ENCODE peak calls at places on chromosome 9, in eight cellular contexts. D, I, P, W, L, M, Z and X are unnamed samples.
A peak's percentile ranks its signal among the peaks of the same experiment; 100 is the strongest.

GRCh38 chr9:113631811-113632665 is 168.5 kb downstream of the RGS3 start:
- DNase-seq in P (no peak), L (no peak), W (no peak), Z (no peak), I (no peak), D (no peak), M (no peak), X (no peak)

GRCh38 chr9:32292611-32293010 is 91.8 kb upstream of the ACO1 start:
- DNase-seq in D (no peak), M (no peak), W (no peak), I (no peak), L (no peak), P (no peak), Z (no peak), X (no peak)

GRCh38 chr9:75108571-75108970 is 20.3 kb downstream of the OSTF1 start:
- DNase-seq in M (peak; percentile 48), P (no peak), Z (no peak), D (no peak), I (no peak), L (no peak), W (no peak), X (no peak)

GRCh38 chr9:14530301-14530700 is 162.9 kb downstream of the ZDHHC21 start:
- DNase-seq in I (no peak), W (no peak), D (no peak), L (no peak), Z (no peak), P (no peak), M (no peak), X (no peak)

GRCh38 chr9:135243201-135244190 is 156.0 kb downstream of the OLFM1 start:
- DNase-seq in L (no peak), Z (no peak), W (no peak), D (no peak), P (no peak), M (no peak), I (no peak), X (no peak)

GRCh38 chr9:109907400-109907799 is 127.4 kb downstream of the PALM2AKAP2 start:
- DNase-seq in L (peak; percentile 94), W (no peak), I (no peak), P (no peak), D (peak; percentile 90), Z (no peak), M (peak; percentile 37), X (no peak)

GRCh38 chr9:108444400-108445358 is 411.1 kb downstream of the ACTL7B start:
- DNase-seq in I (no peak), W (no peak), Z (peak; percentile 63), P (no peak), D (no peak), M (no peak), L (no peak), X (no peak)

GRCh38 chr9:112711050-112711689 is 6.7 kb downstream of the INIP start:
- DNase-seq in L (peak; percentile 19), W (no peak), D (peak; percentile 22), M (no peak), I (no peak), P (no peak), Z (no peak), X (peak; percentile 27)

GRCh38 chr9:138072897-138073296 is 195.3 kb downstream of the CACNA1B start:
- DNase-seq in Z (no peak), W (peak; percentile 6), M (no peak), I (peak; percentile 50), P (peak; percentile 56), L (no peak), D (no peak), X (no peak)

GRCh38 chr9:129665008-129665771 is at the start of gene PRRX2:
- DNase-seq in W (no peak), L (no peak), M (peak; percentile 22), Z (peak; percentile 48), P (peak; percentile 81), D (no peak), I (peak; percentile 75), X (peak; percentile 48)
- H3K4me3 ChIP-seq in W (no peak within 1 kb of the TSS), L (no peak within 1 kb of the TSS), M (peak within 1 kb of the TSS; percentile 61), Z (peak within 1 kb of the TSS; percentile 17), P (peak within 1 kb of the TSS; percentile 62), D (no peak within 1 kb of the TSS), I (peak within 1 kb of the TSS; percentile 48), X (peak within 1 kb of the TSS; percentile 33)

GRCh38 chr9:106203832-106204516 is 509.6 kb downstream of the TMEM38B start:
- DNase-seq in M (no peak), W (no peak), D (no peak), Z (no peak), P (no peak), I (no peak), L (no peak), X (no peak)
- TF ChIP-seq CTCF in M (no peak), W (no peak), D (no peak), Z (no peak), P (no peak), I (no peak), L (no peak), X (no peak)

GRCh38 chr9:129394011-129394919 is 216.2 kb upstream of the IER5L start:
- DNase-seq in Z (no peak), D (no peak), I (no peak), L (no peak), M (no peak), P (peak; percentile 59), W (no peak), X (peak; percentile 90)

GRCh38 chr9:129393064-129393463 is 215.0 kb upstream of the IER5L start:
- DNase-seq in Z (no peak), L (no peak), I (no peak), D (no peak), W (no peak), P (peak; percentile 1), M (no peak), X (peak; percentile 21)

GRCh38 chr9:129394920-129395279 is 216.8 kb upstream of the IER5L start:
- DNase-seq in D (no peak), W (no peak), P (peak; percentile 47), Z (no peak), I (no peak), L (no peak), M (no peak), X (no peak)

GRCh38 chr9:129391215-129391614 is 213.2 kb upstream of the IER5L start:
- DNase-seq in M (no peak), I (no peak), D (no peak), L (no peak), P (peak; percentile 43), Z (no peak), W (no peak), X (no peak)

GRCh38 chr9:129392093-129392541 is 214.1 kb upstream of the IER5L start:
- DNase-seq in Z (no peak), M (no peak), W (no peak), D (no peak), L (no peak), P (peak; percentile 59), I (no peak), X (peak; percentile 75)
- H3K4me3 ChIP-seq in Z (no peak overlapping the region), M (no peak overlapping the region), W (no peak overlapping the region), D (no peak overlapping the region), L (no peak overlapping the region), P (no peak overlapping the region), I (no peak overlapping the region), X (peak overlapping the region; percentile 23)

GRCh38 chr9:27600254-27600653 is 27.0 kb upstream of the C9orf72 start:
- DNase-seq in M (no peak), P (no peak), W (no peak), D (no peak), Z (no peak), I (no peak), L (no peak), X (no peak)

GRCh38 chr9:27602107-27602836 is 29.0 kb upstream of the C9orf72 start:
- DNase-seq in L (no peak), P (no peak), I (no peak), M (no peak), W (no peak), Z (no peak), D (no peak), X (no peak)

GRCh38 chr9:27599521-27600234 is 26.4 kb upstream of the C9orf72 start:
- DNase-seq in D (no peak), M (no peak), I (no peak), Z (no peak), P (no peak), L (no peak), W (no peak), X (no peak)

GRCh38 chr9:27595733-27596132 is 22.5 kb upstream of the C9orf72 start:
- DNase-seq in W (no peak), Z (no peak), P (no peak), L (no peak), M (no peak), D (no peak), I (no peak), X (no peak)

GRCh38 chr9:27599102-27599501 is 25.8 kb upstream of the C9orf72 start:
- DNase-seq in Z (no peak), W (no peak), D (no peak), L (no peak), P (no peak), M (no peak), I (no peak), X (no peak)
- TF ChIP-seq CTCF in Z (no peak), W (no peak), D (no peak), L (no peak), P (no peak), M (no peak), I (no peak), X (no peak)